ENCODE peak calls at places on chromosomes 2 and 18, in ten cellular contexts. Y is left ventricle myocardium inferior; X is neural crest cell; J is central memory CD4-positive, alpha-beta T cell; A is right cardiac atrium; E is NCI-H2081; O is Caki2; T is neural progenitor cell; V is iPS-NIHi11; U is stimulated activated CD8-positive, alpha-beta memory T cell treated with anti-CD3 and anti-CD28 coated beads, Interleukin-15, amount 100 ng/mL, for 24 hours. W is an unnamed sample.

GRCh38 chr2:73283545-73284295 is 558 bp downstream of the FBXO41 start:
- DNase-seq in J (no peak), Y (no peak), X (no peak), O (no peak), V (peak), U (no peak), A (no peak), E (peak), T (peak), W (no peak)

GRCh38 chr2:59383473-59383872 is 1142.3 kb upstream of the FANCL start:
- DNase-seq in V (no peak), O (no peak), T (no peak), J (no peak), Y (no peak), E (peak), U (no peak), X (no peak), A (no peak), W (no peak)

GRCh38 chr18:28802546-28802945 is 625.6 kb upstream of the CDH2 start:
- DNase-seq in E (no peak), A (no peak), U (no peak), T (no peak), J (no peak), V (no peak), X (no peak), Y (no peak), O (no peak), W (no peak)

GRCh38 chr18:50372743-50373142 is 2.1 kb upstream of the SKA1 start:
- DNase-seq in O (no peak), J (no peak), Y (no peak), T (no peak), U (no peak), X (no peak), A (no peak), E (no peak), V (no peak), W (no peak)

GRCh38 chr2:188668017-188668663 is 306.0 kb upstream of the COL3A1 start:
- DNase-seq in T (no peak), O (no peak), J (no peak), Y (no peak), A (no peak), V (no peak), E (no peak), U (no peak), X (no peak), W (no peak)

GRCh38 chr2:238016526-238016925 is 44.3 kb upstream of the SCLY start:
- DNase-seq in E (no peak), J (no peak), O (no peak), T (no peak), V (no peak), A (no peak), X (no peak), U (no peak), Y (no peak), W (no peak)

GRCh38 chr2:166184789-166185188 is 57.0 kb upstream of the SCN1A start:
- DNase-seq in A (no peak), T (no peak), U (no peak), E (no peak), J (no peak), Y (no peak), V (no peak), X (no peak), O (no peak), W (no peak)

GRCh38 chr2:108641766-108642165 is 77.5 kb upstream of the RANBP2 start:
- DNase-seq in X (no peak), T (no peak), A (no peak), O (no peak), E (no peak), U (no peak), V (no peak), J (no peak), Y (no peak), W (no peak)

GRCh38 chr2:147045113-147045512 is 799.7 kb upstream of the ACVR2A start:
- DNase-seq in A (peak), U (no peak), E (peak), V (peak), T (peak), X (peak), O (peak), J (peak), Y (no peak), W (no peak)

GRCh38 chr2:84160461-84160860 is 298.6 kb downstream of the SUCLG1 start:
- DNase-seq in U (no peak), Y (no peak), X (no peak), E (peak), O (no peak), V (no peak), J (no peak), T (no peak), A (no peak), W (no peak)

GRCh38 chr2:157497603-157498314 is 53.9 kb upstream of the CYTIP start:
- DNase-seq in E (peak), Y (no peak), V (peak), T (peak), X (no peak), O (peak), U (no peak), J (peak), A (no peak), W (peak)

GRCh38 chr2:53104263-53104662 is 663.3 kb upstream of the CHAC2 start:
- DNase-seq in E (no peak), V (peak), O (peak), J (no peak), X (no peak), U (no peak), T (peak), A (no peak), Y (no peak), W (no peak)